ENCODE peak calls at places on chromosome 9, in seven cellular contexts. A is Calu3, L is tibial nerve, C is lung, P is endothelial cell, T is neural crest cell, F is fibroblast of lung. R is an unnamed sample.

GRCh38 chr9:17744786-17745185 is 165.9 kb downstream of the SH3GL2 start:
- DNase-seq in P (peak), F (peak), A (no peak), L (no peak), T (peak), C (no peak), R (peak)

GRCh38 chr9:113472199-113472598 is 8.7 kb downstream of the RGS3 start:
- DNase-seq in P (no peak), T (no peak), C (no peak), L (no peak), A (no peak), F (no peak), R (no peak)

GRCh38 chr9:131773911-131774379 is 34.1 kb upstream of the RAPGEF1 start:
- DNase-seq in A (peak), F (peak), C (peak), P (peak), L (peak), T (peak), R (peak)

GRCh38 chr9:101388507-101388993 is 3.7 kb upstream of the BAAT start:
- DNase-seq in P (no peak), F (no peak), L (no peak), A (no peak), C (no peak), T (no peak), R (no peak)

GRCh38 chr9:37521111-37521510 is 35.4 kb downstream of the POLR1E start:
- DNase-seq in C (no peak), F (no peak), P (no peak), T (no peak), L (no peak), A (no peak), R (no peak)

GRCh38 chr9:120783611-120784047 is 9.6 kb downstream of the FBXW2 start:
- DNase-seq in T (no peak), F (peak), C (no peak), P (no peak), L (no peak), A (no peak), R (no peak)

GRCh38 chr9:130422546-130422945 is 22.2 kb upstream of the ASS1 start:
- DNase-seq in C (no peak), P (no peak), L (no peak), A (no peak), F (no peak), T (no peak), R (no peak)

GRCh38 chr9:109967651-109968331 is 187.8 kb downstream of the PALM2AKAP2 start:
- DNase-seq in T (no peak), A (no peak), L (no peak), P (no peak), F (no peak), C (no peak), R (no peak)

GRCh38 chr9:13816837-13817236 is 497.1 kb downstream of the NFIB start:
- DNase-seq in A (no peak), C (no peak), L (no peak), T (no peak), F (no peak), P (no peak), R (no peak)

GRCh38 chr9:87285183-87285582 is 212.5 kb upstream of the DAPK1 start:
- DNase-seq in T (no peak), F (no peak), L (no peak), P (no peak), C (no peak), A (peak), R (peak)

GRCh38 chr9:133037775-133038174 is 7.0 kb downstream of the GTF3C5 start:
- DNase-seq in C (no peak), F (no peak), A (no peak), P (no peak), L (no peak), T (no peak), R (no peak)

GRCh38 chr9:124214596-124215550 is 42.9 kb upstream of the NEK6 start:
- DNase-seq in L (no peak), A (no peak), F (no peak), T (no peak), C (no peak), P (no peak), R (no peak)

GRCh38 chr9:83665576-83666200 is 42.1 kb downstream of the UBQLN1 start:
- DNase-seq in A (no peak), T (no peak), C (no peak), F (no peak), P (no peak), L (no peak), R (no peak)

DNA sequence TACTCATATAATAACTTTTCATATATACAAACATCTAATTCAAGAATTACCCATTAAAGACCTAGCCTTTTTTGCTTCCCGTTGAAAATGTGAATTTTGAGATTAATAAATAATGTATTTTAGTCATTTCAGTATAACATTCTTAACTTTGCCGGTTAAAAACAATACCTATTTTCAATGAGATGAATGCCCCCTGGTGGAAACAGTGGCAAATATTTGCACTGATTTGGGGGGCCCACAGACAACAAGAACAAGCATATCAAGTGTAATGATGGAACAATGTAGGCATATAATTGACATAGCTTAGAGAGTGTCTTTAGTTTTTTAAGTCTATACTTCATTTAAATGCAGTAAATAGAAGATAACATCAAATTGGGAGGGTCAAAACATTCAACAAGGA is 111.9 kb downstream of the NTRK2 start:
- DNase-seq in L (peak), T (no peak), P (peak), A (peak), F (peak), C (no peak), R (no peak)
- TF ChIP-seq CTCF in L (peak), T (peak), P (peak), A (no peak), F (peak), C (no peak), R (peak)

GRCh38 chr9:81787747-81788632 is 98.6 kb upstream of the TLE1 start:
- DNase-seq in T (no peak), F (peak), L (peak), P (no peak), C (peak), A (peak), R (no peak)
- TF ChIP-seq CTCF in T (no peak), F (no peak), L (no peak), P (no peak), C (no peak), A (no peak), R (no peak)

GRCh38 chr9:79129865-79130480 is 441.8 kb upstream of the TLE4 start:
- DNase-seq in C (peak), A (peak), L (peak), T (peak), P (peak), F (peak), R (peak)
- TF ChIP-seq CTCF in C (peak), A (peak), L (peak), T (peak), P (peak), F (peak), R (peak)

GRCh38 chr9:136342191-136343120 is 15.1 kb downstream of the GPSM1 start:
- DNase-seq in L (peak), C (peak), A (peak), F (peak), T (peak), P (peak), R (peak)
- TF ChIP-seq CTCF in L (peak), C (no peak), A (no peak), F (no peak), T (no peak), P (no peak), R (no peak)

R was measured in mesothelial cell of epicardium.